ENCODE peak calls at places on chromosomes 13 and 19, in four cellular contexts. One of them, this sample, is unnamed. For H3K4me1, the result is how much of the 10 kb centered on the place peaks cover.

GRCh38 chr19:48565090-48565489 is 13.1 kb downstream of the SULT2B1 start:
- DNase-seq in K562: no peak
- DNase-seq in HCT116: no peak
- DNase-seq in HepG2: peak
- DNase-seq in this sample: no peak

GRCh38 chr19:35351441-35352176 is 3.9 kb downstream of the FFAR1 start:
- DNase-seq in K562: peak
- DNase-seq in HCT116: no peak
- DNase-seq in HepG2: no peak
- DNase-seq in this sample: no peak

GRCh38 chr13:112457081-112457480 is 80.9 kb downstream of the SPACA7 start:
- DNase-seq in K562: no peak
- DNase-seq in HCT116: no peak
- DNase-seq in HepG2: no peak
- DNase-seq in this sample: no peak

GRCh38 chr13:79779761-79780160 is 298.8 kb downstream of the NDFIP2 start:
- DNase-seq in K562: no peak
- DNase-seq in HCT116: no peak
- DNase-seq in HepG2: peak
- DNase-seq in this sample: no peak

GRCh38 chr13:29204651-29205050 is 384.5 kb downstream of the MTUS2 start:
- DNase-seq in K562: no peak
- DNase-seq in HCT116: no peak
- DNase-seq in HepG2: no peak
- DNase-seq in this sample: no peak

GRCh38 chr19:56111601-56112312 is 9.3 kb downstream of the ZNF787 start:
- DNase-seq in K562: no peak
- DNase-seq in HCT116: no peak
- DNase-seq in HepG2: peak
- DNase-seq in this sample: no peak

GRCh38 chr13:30158774-30159445 is 148.4 kb downstream of the KATNAL1 start:
- DNase-seq in K562: no peak
- DNase-seq in HCT116: no peak
- DNase-seq in HepG2: no peak
- DNase-seq in this sample: no peak

GRCh38 chr19:57269515-57270250 is 10.6 kb upstream of the ZNF460 start:
- DNase-seq in K562: peak
- DNase-seq in HCT116: no peak
- DNase-seq in HepG2: no peak
- DNase-seq in this sample: no peak

GRCh38 chr13:108226184-108226583 is 8.0 kb downstream of the ABHD13 start:
- DNase-seq in K562: no peak
- DNase-seq in HCT116: no peak
- DNase-seq in HepG2: peak
- DNase-seq in this sample: no peak

GRCh38 chr19:32415246-32415645 is 9.7 kb downstream of the DPY19L3 start:
- DNase-seq in K562: no peak
- DNase-seq in HCT116: no peak
- DNase-seq in HepG2: no peak
- DNase-seq in this sample: no peak

GRCh38 chr19:7076151-7076550 is 6.6 kb downstream of the ZNF557 start:
- DNase-seq in K562: no peak
- DNase-seq in HCT116: no peak
- DNase-seq in HepG2: no peak
- DNase-seq in this sample: no peak

GRCh38 chr19:5578094-5578846 is 10.5 kb upstream of the TINCR start:
- DNase-seq in K562: peak
- DNase-seq in HCT116: no peak
- DNase-seq in HepG2: peak
- DNase-seq in this sample: peak

GRCh38 chr13:60969659-60970058 is 446.0 kb downstream of the PCDH20 start:
- DNase-seq in K562: no peak
- DNase-seq in HCT116: no peak
- DNase-seq in HepG2: no peak
- DNase-seq in this sample: no peak

GRCh38 chr13:45538382-45538781 is 73.6 kb downstream of the COG3 start:
- DNase-seq in K562: no peak
- DNase-seq in HCT116: peak
- DNase-seq in HepG2: no peak
- DNase-seq in this sample: no peak

GRCh38 chr13:36157475-36157874 is 26.3 kb upstream of the DCLK1 start:
- DNase-seq in K562: no peak
- DNase-seq in HCT116: no peak
- DNase-seq in HepG2: no peak
- DNase-seq in this sample: no peak

GRCh38 chr19:3606690-3607289 is at the start of gene TBXA2R:
- DNase-seq in K562: peak
- DNase-seq in HCT116: peak
- DNase-seq in HepG2: no peak
- DNase-seq in this sample: no peak

GRCh38 chr13:41454170-41454569 is 3.2 kb upstream of the RGCC start:
- DNase-seq in K562: no peak
- DNase-seq in HCT116: no peak
- DNase-seq in HepG2: no peak
- DNase-seq in this sample: no peak

GRCh38 chr13:43838909-43839308 is 40.6 kb downstream of the CCDC122 start:
- DNase-seq in K562: no peak
- DNase-seq in HCT116: no peak
- DNase-seq in HepG2: no peak
- DNase-seq in this sample: no peak

GRCh38 chr13:27450921-27451461 is 627 bp upstream of the MTIF3 start:
- DNase-seq in K562: peak
- DNase-seq in HCT116: peak
- DNase-seq in HepG2: peak
- DNase-seq in this sample: no peak

GRCh38 chr13:33213024-33213795 is 72.3 kb downstream of the STARD13 start:
- DNase-seq in K562: no peak
- DNase-seq in HCT116: no peak
- DNase-seq in HepG2: peak
- DNase-seq in this sample: no peak

GRCh38 chr19:48206402-48207093 is 36.1 kb downstream of the ZSWIM9 start:
- DNase-seq in K562: peak
- DNase-seq in HCT116: no peak
- DNase-seq in HepG2: no peak
- DNase-seq in this sample: no peak

GRCh38 chr13:43744630-43745029 is 42.1 kb downstream of the ENOX1 start:
- DNase-seq in K562: no peak
- DNase-seq in HCT116: no peak
- DNase-seq in HepG2: no peak
- DNase-seq in this sample: no peak

GRCh38 chr13:108679989-108680388 is 50.6 kb downstream of the MYO16 start:
- DNase-seq in K562: no peak
- DNase-seq in HCT116: no peak
- DNase-seq in HepG2: no peak
- DNase-seq in this sample: no peak

GRCh38 chr19:12646551-12646950 is 20.0 kb downstream of the MAN2B1 start:
- DNase-seq in K562: no peak
- DNase-seq in HCT116: no peak
- DNase-seq in HepG2: no peak
- DNase-seq in this sample: no peak

GRCh38 chr19:12647490-12648071 is 19.0 kb downstream of the MAN2B1 start:
- DNase-seq in K562: peak
- DNase-seq in HCT116: no peak
- DNase-seq in HepG2: no peak
- DNase-seq in this sample: no peak

GRCh38 chr19:12647047-12647446 is 19.5 kb downstream of the MAN2B1 start:
- DNase-seq in K562: no peak
- DNase-seq in HCT116: no peak
- DNase-seq in HepG2: no peak
- DNase-seq in this sample: no peak

GRCh38 chr19:12649941-12650340 is 16.6 kb downstream of the MAN2B1 start:
- DNase-seq in K562: no peak
- DNase-seq in HCT116: no peak
- DNase-seq in HepG2: no peak
- DNase-seq in this sample: no peak

GRCh38 chr19:12648088-12648487 is 18.5 kb downstream of the MAN2B1 start:
- DNase-seq in K562: peak
- DNase-seq in HCT116: no peak
- DNase-seq in HepG2: no peak
- DNase-seq in this sample: no peak
- TF ChIP-seq TCF7L2 in K562: no peak
- TF ChIP-seq TCF7L2 in HCT116: no peak
- TF ChIP-seq TCF7L2 in HepG2: no peak
- TF ChIP-seq TCF7L2 in this sample: no peak

GRCh38 chr13:98276486-98276885 is 99.4 kb upstream of the RNF113B start:
- DNase-seq in K562: no peak
- DNase-seq in HCT116: no peak
- DNase-seq in HepG2: no peak
- DNase-seq in this sample: no peak
- H3K4me1 ChIP-seq in K562: under half
- H3K4me1 ChIP-seq in HCT116: under half
- H3K4me1 ChIP-seq in HepG2: half or more
- H3K4me1 ChIP-seq in this sample: under half

GRCh38 chr19:2237869-2238153 is 1.2 kb downstream of the SF3A2 start:
- DNase-seq in K562: no peak
- DNase-seq in HCT116: no peak
- DNase-seq in HepG2: no peak
- DNase-seq in this sample: no peak

GRCh38 chr19:2235396-2236284 is 489 bp downstream of the PLEKHJ1 start:
- DNase-seq in K562: no peak
- DNase-seq in HCT116: no peak
- DNase-seq in HepG2: peak
- DNase-seq in this sample: no peak

GRCh38 chr19:2237051-2237868 is 636 bp downstream of the SF3A2 start:
- DNase-seq in K562: no peak
- DNase-seq in HCT116: no peak
- DNase-seq in HepG2: no peak
- DNase-seq in this sample: no peak

GRCh38 chr19:2235026-2235395 is 1.1 kb downstream of the PLEKHJ1 start:
- DNase-seq in K562: no peak
- DNase-seq in HCT116: no peak
- DNase-seq in HepG2: no peak
- DNase-seq in this sample: no peak

GRCh38 chr19:2236285-2237050 is at the start of the genes PLEKHJ1 and SF3A2:
- DNase-seq in K562: peak
- DNase-seq in HCT116: peak
- DNase-seq in HepG2: peak
- DNase-seq in this sample: peak
- TF ChIP-seq REST in K562: peak
- TF ChIP-seq REST in HCT116: no peak
- TF ChIP-seq REST in HepG2: peak
- TF ChIP-seq REST in this sample: no peak

DNA sequence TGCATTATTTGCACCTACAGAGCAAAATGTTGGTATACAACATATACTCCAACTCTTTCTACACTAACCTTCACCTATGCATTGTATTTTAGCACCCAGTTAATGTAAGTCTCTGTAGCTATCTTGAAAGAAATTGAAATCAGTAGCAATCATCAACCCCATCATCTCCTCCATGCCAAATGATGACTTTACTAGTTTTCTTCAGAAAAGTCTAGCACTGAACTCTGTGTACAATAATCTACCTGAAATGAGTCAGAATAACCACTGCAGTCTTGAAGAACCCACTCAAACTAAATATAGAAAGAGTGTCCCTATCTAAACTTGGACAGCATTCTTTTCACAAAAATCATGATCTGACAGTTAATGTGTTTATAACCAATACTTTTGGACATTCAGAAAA is 9.8 kb downstream of the IRS2 start:
- DNase-seq in K562: no peak
- DNase-seq in HCT116: no peak
- DNase-seq in HepG2: no peak
- DNase-seq in this sample: no peak
- TF ChIP-seq TCF7L2 in K562: no peak
- TF ChIP-seq TCF7L2 in HCT116: no peak
- TF ChIP-seq TCF7L2 in HepG2: no peak
- TF ChIP-seq TCF7L2 in this sample: no peak

GRCh38 chr19:38695832-38696732 is 48.2 kb downstream of the CAPN12 start:
- DNase-seq in K562: no peak
- DNase-seq in HCT116: no peak
- DNase-seq in HepG2: no peak
- DNase-seq in this sample: no peak

GRCh38 chr19:38696733-38697055 is 47.6 kb downstream of the CAPN12 start:
- DNase-seq in K562: no peak
- DNase-seq in HCT116: no peak
- DNase-seq in HepG2: no peak
- DNase-seq in this sample: no peak

GRCh38 chr19:38697197-38697596 is 47.1 kb downstream of the CAPN12 start:
- DNase-seq in K562: no peak
- DNase-seq in HCT116: no peak
- DNase-seq in HepG2: no peak
- DNase-seq in this sample: no peak

GRCh38 chr19:38693380-38694223 is 46.2 kb downstream of the ACTN4 start:
- DNase-seq in K562: no peak
- DNase-seq in HCT116: peak
- DNase-seq in HepG2: peak
- DNase-seq in this sample: peak

GRCh38 chr19:38695319-38695683 is 47.9 kb downstream of the ACTN4 start:
- DNase-seq in K562: no peak
- DNase-seq in HCT116: no peak
- DNase-seq in HepG2: no peak
- DNase-seq in this sample: no peak
- H3K4me1 ChIP-seq in K562: under half
- H3K4me1 ChIP-seq in HCT116: half or more
- H3K4me1 ChIP-seq in HepG2: half or more
- H3K4me1 ChIP-seq in this sample: half or more

GRCh38 chr13:47080616-47081015 is 183.8 kb upstream of the HTR2A start:
- DNase-seq in K562: no peak
- DNase-seq in HCT116: no peak
- DNase-seq in HepG2: no peak
- DNase-seq in this sample: no peak
- TF ChIP-seq REST in K562: no peak
- TF ChIP-seq REST in HCT116: no peak
- TF ChIP-seq REST in HepG2: no peak
- TF ChIP-seq REST in this sample: no peak

DNA sequence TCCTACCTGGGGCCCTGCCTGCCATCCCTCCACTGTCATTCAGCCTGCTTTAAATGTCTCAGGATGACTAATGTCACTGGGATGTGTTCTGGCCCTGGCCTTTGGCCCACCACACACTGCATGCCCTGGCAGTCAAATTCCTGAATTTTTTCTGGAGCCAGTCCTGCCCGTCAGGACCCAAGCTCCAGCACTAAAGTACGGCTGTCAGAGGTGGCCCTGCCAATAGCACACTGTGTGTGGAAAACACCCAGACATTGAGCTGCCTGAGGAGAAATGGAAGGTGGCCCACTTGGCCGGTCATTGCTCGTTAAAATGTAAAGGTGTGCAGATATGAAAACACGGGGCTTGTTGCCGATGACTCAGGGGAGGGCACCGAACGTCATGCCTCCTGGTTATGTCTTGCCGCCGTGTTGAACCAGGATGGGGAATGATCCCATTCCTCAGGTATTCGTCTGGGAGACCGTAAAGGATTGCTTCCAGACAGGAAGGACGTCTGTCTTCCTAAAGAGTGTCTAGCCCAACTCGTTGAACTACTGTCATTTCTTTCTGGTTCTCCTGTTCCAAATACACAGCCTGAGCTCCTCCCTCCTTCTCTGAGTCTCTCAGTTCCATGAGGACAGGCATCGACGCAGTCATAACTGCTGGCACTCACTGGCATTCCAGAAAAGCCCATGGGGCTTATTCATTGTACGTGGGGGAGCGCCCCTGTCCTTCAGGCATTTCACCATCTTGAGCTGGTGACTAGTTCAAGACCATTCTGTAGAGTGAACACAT is 40.6 kb downstream of the COL4A2 start:
- DNase-seq in K562: no peak
- DNase-seq in HCT116: peak
- DNase-seq in HepG2: peak
- DNase-seq in this sample: no peak
- TF ChIP-seq TCF7L2 in K562: no peak
- TF ChIP-seq TCF7L2 in HCT116: no peak
- TF ChIP-seq TCF7L2 in HepG2: no peak
- TF ChIP-seq TCF7L2 in this sample: no peak

This sample was measured in Panc1.